ENCODE peak calls at places on chromosomes 2 and 18, in six cellular contexts. A is WERI-Rb-1; F is stimulated activated CD8-positive, alpha-beta memory T cell treated with anti-CD3 and anti-CD28 coated beads, Interleukin-4, amount 100 ng/mL, for 1 hour; U is activated T-helper 1 cell treated with Interleukin-2 at 50 U/mL for 16 hours; H is vagina; P is foreskin keratinocyte. C is an unnamed sample.

GRCh38 chr2:11588228-11589110 is 54.6 kb downstream of the GREB1 start:
- DNase-seq in P (no peak), H (no peak), U (no peak), F (no peak), A (peak; percentile 70), C (no peak)

GRCh38 chr2:230054079-230054478 is 14.6 kb downstream of the SLC16A14 start:
- DNase-seq in H (no peak), A (no peak), F (no peak), P (peak; percentile 80), U (no peak), C (peak; percentile 47)

GRCh38 chr2:189836644-189837043 is 52.4 kb downstream of the PMS1 start:
- DNase-seq in A (no peak), F (no peak), P (no peak), H (no peak), U (no peak), C (peak; percentile 68)

GRCh38 chr2:18046558-18046957 is 168.1 kb downstream of the KCNS3 start:
- DNase-seq in P (no peak), H (no peak), F (no peak), U (no peak), A (no peak), C (peak; percentile 48)

GRCh38 chr2:20536619-20537422 is 89.9 kb downstream of the RHOB start:
- DNase-seq in A (no peak), H (no peak), P (no peak), F (no peak), U (no peak), C (no peak)

GRCh38 chr2:99613992-99614391 is 124.2 kb upstream of the REV1 start:
- DNase-seq in U (no peak), A (no peak), F (no peak), H (no peak), P (no peak), C (no peak)

GRCh38 chr2:54604771-54605350 is 118.6 kb upstream of the EML6 start:
- DNase-seq in U (no peak), A (no peak), F (no peak), P (no peak), H (no peak), C (no peak)

GRCh38 chr2:239689985-239690384 is 289.2 kb upstream of the HDAC4 start:
- DNase-seq in P (no peak), U (no peak), F (no peak), A (no peak), H (peak; percentile 71), C (no peak)

GRCh38 chr2:7011376-7012083 is 94.3 kb downstream of the RNF144A start:
- DNase-seq in F (no peak), U (no peak), A (no peak), P (peak; percentile 91), H (no peak), C (peak; percentile 99)

GRCh38 chr2:134411828-134412638 is 158.2 kb downstream of the MGAT5 start:
- DNase-seq in A (peak; percentile 81), U (peak; percentile 37), H (no peak), P (no peak), F (peak; percentile 33), C (peak; percentile 82)

GRCh38 chr2:57880446-57880845 is 166.2 kb upstream of the VRK2 start:
- DNase-seq in P (no peak), A (no peak), U (no peak), F (no peak), H (no peak), C (no peak)

GRCh38 chr2:173064231-173064805 is 11.3 kb upstream of the MAP3K20 start:
- DNase-seq in H (no peak), A (no peak), P (peak; percentile 59), U (no peak), F (no peak), C (peak; percentile 67)

GRCh38 chr2:43081131-43081745 is 145.2 kb downstream of the ZFP36L2 start:
- DNase-seq in F (no peak), H (no peak), A (no peak), P (no peak), U (no peak), C (no peak)

GRCh38 chr2:152326710-152327109 is 8.3 kb upstream of the FMNL2 start:
- DNase-seq in P (no peak), A (no peak), H (no peak), F (no peak), U (no peak), C (no peak)

GRCh38 chr2:7881038-7881437 is 800.8 kb upstream of the ID2 start:
- DNase-seq in H (no peak), U (no peak), P (no peak), A (no peak), F (no peak), C (peak; percentile 7)

GRCh38 chr2:20650412-20650879 is 452 bp downstream of the HS1BP3 start:
- DNase-seq in P (no peak), F (peak; percentile 8), H (no peak), U (no peak), A (no peak), C (peak; percentile 42)

GRCh38 chr2:51511002-51511401 is 479.1 kb upstream of the NRXN1 start:
- DNase-seq in H (no peak), U (no peak), P (no peak), F (no peak), A (no peak), C (no peak)

GRCh38 chr2:98518106-98518505 is 73.4 kb downstream of the INPP4A start:
- DNase-seq in F (peak; percentile 31), P (no peak), H (no peak), U (peak; percentile 31), A (peak; percentile 37), C (peak; percentile 59)

GRCh38 chr2:45793998-45794720 is 142.7 kb downstream of the PRKCE start:
- DNase-seq in F (no peak), U (no peak), P (no peak), A (no peak), H (no peak), C (peak; percentile 68)

GRCh38 chr2:47422560-47422959 is 19.6 kb downstream of the MSH2 start:
- DNase-seq in U (no peak), A (no peak), P (peak; percentile 32), F (no peak), H (no peak), C (peak; percentile 13)

GRCh38 chr2:180656455-180656847 is 324.0 kb upstream of the UBE2E3 start:
- DNase-seq in H (no peak), U (no peak), P (peak; percentile 86), A (no peak), F (no peak), C (peak; percentile 58)

GRCh38 chr18:34659579-34660517 is 50.2 kb upstream of the DTNA start:
- DNase-seq in F (no peak), U (no peak), P (peak; percentile 60), H (peak; percentile 89), A (no peak), C (peak; percentile 98)

GRCh38 chr2:240210198-240210965 is 69.9 kb upstream of the OTOS start:
- DNase-seq in F (no peak), A (peak; percentile 1), P (no peak), U (no peak), H (no peak), C (no peak)

GRCh38 chr2:119293254-119293653 is 69.6 kb downstream of the STEAP3 start:
- DNase-seq in P (peak; percentile 17), F (no peak), U (no peak), H (no peak), A (no peak), C (peak; percentile 42)

GRCh38 chr2:106115250-106115649 is 78.9 kb downstream of the UXS1 start:
- DNase-seq in A (no peak), F (no peak), H (no peak), U (no peak), P (no peak), C (peak; percentile 74)

GRCh38 chr2:239878686-239879085 is 146.5 kb downstream of the NDUFA10 start:
- DNase-seq in H (peak; percentile 34), A (no peak), P (no peak), U (no peak), F (no peak), C (no peak)

GRCh38 chr18:63850010-63850409 is 37.5 kb upstream of the SERPINB2 start:
- DNase-seq in F (no peak), H (no peak), P (peak; percentile 42), U (no peak), A (peak; percentile 72), C (peak; percentile 38)

GRCh38 chr2:189116059-189116458 is 63.5 kb downstream of the COL5A2 start:
- DNase-seq in P (no peak), H (no peak), F (no peak), A (no peak), U (no peak), C (no peak)

GRCh38 chr2:133908171-133908570 is 339.9 kb upstream of the NCKAP5 start:
- DNase-seq in H (no peak), A (no peak), U (no peak), P (no peak), F (no peak), C (no peak)

GRCh38 chr18:3051718-3052410 is 38.9 kb upstream of the LPIN2 start:
- DNase-seq in A (peak; percentile 31), F (no peak), P (no peak), U (no peak), H (no peak), C (peak; percentile 62)

GRCh38 chr2:69171070-69171811 is 158.3 kb downstream of the ANTXR1 start:
- DNase-seq in H (no peak), U (no peak), P (no peak), A (no peak), F (no peak), C (no peak)

GRCh38 chr18:21740724-21741510 is at the start of gene MIB1:
- DNase-seq in P (peak; percentile 88), A (peak; percentile 99), U (peak; percentile 35), F (peak; percentile 4), H (peak; percentile 97), C (no peak)

GRCh38 chr2:54482725-54483124 is 26.6 kb downstream of the SPTBN1 start:
- DNase-seq in A (no peak), U (no peak), F (no peak), P (no peak), H (no peak), C (peak; percentile 70)

GRCh38 chr2:14936436-14936835 is 303.9 kb downstream of the LRATD1 start:
- DNase-seq in U (no peak), H (no peak), P (no peak), A (no peak), F (no peak), C (no peak)

GRCh38 chr2:132429351-132429750 is 12.7 kb downstream of the GPR39 start:
- DNase-seq in H (peak; percentile 56), P (no peak), F (no peak), U (no peak), A (no peak), C (no peak)

GRCh38 chr2:23563151-23563550 is 178.2 kb downstream of the KLHL29 start:
- DNase-seq in P (no peak), U (no peak), A (no peak), F (no peak), H (no peak), C (no peak)

GRCh38 chr2:205511666-205512065 is 170.6 kb upstream of the NRP2 start:
- DNase-seq in P (no peak), U (no peak), H (no peak), F (no peak), A (no peak), C (no peak)

GRCh38 chr2:231110551-231110950 is 14.3 kb downstream of the HTR2B start:
- DNase-seq in P (no peak), H (no peak), U (no peak), F (no peak), A (no peak), C (no peak)

GRCh38 chr2:69306612-69306896 is 80.5 kb downstream of the GFPT1 start:
- DNase-seq in U (no peak), H (no peak), A (no peak), F (no peak), P (no peak), C (no peak)